ENCODE peak calls at places on chromosomes 16 and 17, in eight cellular contexts. P is neuronal stem cell, Y is COR-L47, S is activated T-helper 1 cell treated with Interleukin-2 at 50 U/mL for 16 hours, F is pancreas, B is GM23248, G is colonic mucosa, N is epithelial cell of prostate. U is an unnamed sample.

GRCh38 chr17:64787255-64787920 is 125.3 kb upstream of the SMURF2 start:
- DNase-seq in N (no peak), Y (no peak), B (no peak), G (peak; percentile 81), P (no peak), F (no peak), S (no peak), U (no peak)

GRCh38 chr17:73118876-73119485 is 26.5 kb upstream of the SLC39A11 start:
- DNase-seq in Y (peak; percentile 84), G (no peak), B (no peak), S (no peak), P (no peak), F (no peak), N (no peak), U (no peak)

GRCh38 chr16:49491736-49492089 is 118.1 kb downstream of the C16orf78 start:
- DNase-seq in Y (no peak), B (no peak), F (no peak), S (no peak), P (no peak), G (no peak), N (no peak), U (no peak)

GRCh38 chr17:68585643-68586042 is 15.5 kb downstream of the FAM20A start:
- DNase-seq in P (no peak), N (no peak), G (no peak), B (peak; percentile 51), F (no peak), Y (no peak), S (no peak), U (no peak)

GRCh38 chr16:57672824-57673223 is 4.7 kb downstream of the ADGRG3 start:
- DNase-seq in F (no peak), P (no peak), N (no peak), G (no peak), B (no peak), Y (no peak), S (no peak), U (no peak)

GRCh38 chr17:61196302-61196704 is 203.3 kb upstream of the TBX2 start:
- DNase-seq in F (no peak), Y (no peak), B (no peak), S (no peak), N (no peak), G (no peak), P (no peak), U (no peak)

GRCh38 chr16:4897328-4897727 is 39.6 kb downstream of the PPL start:
- DNase-seq in N (no peak), G (no peak), Y (no peak), P (no peak), F (no peak), B (no peak), S (no peak), U (no peak)

GRCh38 chr16:2204727-2205103 is 539 bp upstream of the MLST8 start:
- DNase-seq in S (no peak), G (no peak), B (no peak), P (no peak), Y (no peak), F (no peak), N (no peak), U (no peak)

GRCh38 chr16:25426829-25427228 is 169.2 kb upstream of the ZKSCAN2 start:
- DNase-seq in Y (no peak), S (no peak), N (no peak), B (no peak), F (no peak), G (no peak), P (no peak), U (no peak)

GRCh38 chr17:60790205-60790604 is 112.6 kb downstream of the BCAS3 start:
- DNase-seq in G (no peak), Y (no peak), P (no peak), S (no peak), B (no peak), N (no peak), F (no peak), U (no peak)

GRCh38 chr16:77919761-77920415 is 102.5 kb upstream of the CLEC3A start:
- DNase-seq in Y (no peak), B (no peak), G (no peak), N (no peak), S (no peak), F (no peak), P (no peak), U (no peak)

GRCh38 chr17:72850410-72850809 is 242.1 kb downstream of the SLC39A11 start:
- DNase-seq in N (peak; percentile 22), F (no peak), S (no peak), P (no peak), Y (no peak), G (no peak), B (peak; percentile 88), U (no peak)

GRCh38 chr16:89473791-89474414 is 16.5 kb downstream of the ANKRD11 start:
- DNase-seq in S (no peak), F (no peak), Y (no peak), G (no peak), N (no peak), B (peak; percentile 82), P (no peak), U (no peak)

GRCh38 chr16:17591655-17592405 is 121.1 kb upstream of the XYLT1 start:
- DNase-seq in G (no peak), S (no peak), B (peak; percentile 54), P (no peak), Y (no peak), N (no peak), F (no peak), U (no peak)

GRCh38 chr16:81718637-81719036 is 60.5 kb upstream of the PLCG2 start:
- DNase-seq in P (no peak), G (no peak), N (no peak), S (no peak), Y (no peak), F (no peak), B (no peak), U (no peak)

GRCh38 chr16:74667215-74667765 is 613 bp upstream of the RFWD3 start:
- DNase-seq in N (no peak), G (peak; percentile 51), B (peak; percentile 57), P (peak; percentile 20), Y (no peak), F (no peak), S (no peak), U (no peak)

GRCh38 chr16:78529881-78530280 is 430.4 kb downstream of the WWOX start:
- DNase-seq in F (no peak), N (no peak), G (no peak), P (no peak), S (no peak), Y (no peak), B (no peak), U (no peak)

GRCh38 chr17:30808785-30809286 is 15.7 kb downstream of the CRLF3 start:
- DNase-seq in F (no peak), N (no peak), G (no peak), B (no peak), P (no peak), S (no peak), Y (no peak), U (no peak)